ENCODE peak calls at places on chromosomes 5 and 9, in eight cellular contexts. M is MV-4-11; H is stimulated activated CD4-positive, alpha-beta T cell treated with anti-CD3 and anti-CD28 coated beads, Interleukin-4, amount 100 ng/mL, for 1 hour; Q is mucosa of gallbladder; X is WTC11; F is ACHN; C is HT1080; L is activated naive CD8-positive, alpha-beta T cell treated with anti-CD3 and anti-CD28 coated beads, Interleukin-2, amount 50 U/mL, for 24 hours. E is an unnamed sample.

GRCh38 chr5:114055318-114055788 is 306.5 kb upstream of the KCNN2 start:
- DNase-seq in M (no peak), H (no peak), Q (peak; percentile 12), X (peak; percentile 76), F (no peak), C (peak; percentile 10), L (no peak), E (peak; percentile 86)

GRCh38 chr5:107474724-107475489 is 195.8 kb downstream of the EFNA5 start:
- DNase-seq in M (peak; percentile 13), H (no peak), Q (peak; percentile 45), X (no peak), F (no peak), C (peak; percentile 22), L (no peak), E (no peak)

GRCh38 chr5:146902471-146902870 is 23.9 kb upstream of the PPP2R2B start:
- DNase-seq in M (no peak), H (no peak), Q (no peak), X (no peak), F (no peak), C (no peak), L (no peak), E (no peak)

GRCh38 chr5:179795049-179795862 is 1.5 kb downstream of the LTC4S start:
- DNase-seq in M (no peak), H (no peak), Q (no peak), X (peak; percentile 56), F (no peak), C (no peak), L (no peak), E (no peak)

GRCh38 chr9:129517006-129517405 is 103.9 kb downstream of the C9orf50 start:
- DNase-seq in M (no peak), H (no peak), Q (no peak), X (no peak), F (no peak), C (no peak), L (no peak), E (no peak)

GRCh38 chr5:151155149-151155776 is 2.3 kb downstream of the ANXA6 start:
- DNase-seq in M (peak; percentile 24), H (peak; percentile 30), Q (no peak), X (no peak), F (no peak), C (peak; percentile 48), L (peak; percentile 53), E (no peak)

GRCh38 chr9:20321683-20322082 is 300.6 kb downstream of the MLLT3 start:
- DNase-seq in M (peak; percentile 11), H (peak; percentile 17), Q (no peak), X (no peak), F (no peak), C (peak; percentile 52), L (peak; percentile 22), E (no peak)

GRCh38 chr9:83920469-83920941 is 727 bp downstream of the KIF27 start:
- DNase-seq in M (no peak), H (no peak), Q (peak; percentile 63), X (no peak), F (peak; percentile 60), C (no peak), L (no peak), E (no peak)

GRCh38 chr5:127001621-127002296 is 28.6 kb downstream of the MARCHF3 start:
- DNase-seq in M (no peak), H (no peak), Q (no peak), X (no peak), F (peak; percentile 97), C (peak; percentile 87), L (no peak), E (no peak)

GRCh38 chr5:35015063-35015462 is 32.7 kb downstream of the AGXT2 start:
- DNase-seq in M (no peak), H (no peak), Q (no peak), X (no peak), F (no peak), C (no peak), L (no peak), E (no peak)

GRCh38 chr5:146565764-146566163 is 49.8 kb upstream of the GPR151 start:
- DNase-seq in M (peak; percentile 42), H (peak; percentile 9), Q (peak; percentile 29), X (peak; percentile 69), F (peak; percentile 72), C (peak; percentile 77), L (peak; percentile 42), E (peak; percentile 34)